ENCODE peak calls at places on chromosomes 13 and 19, in six cellular contexts. One of them, this sample, is unnamed. For H3K27me3 and H3K4me1, the result is how much of the 10 kb centered on the place peaks cover.

GRCh38 chr13:112772929-112773328 is 83.1 kb downstream of the ATP11A start:
- DNase-seq in CD8-positive, alpha-beta memory T cell: no peak
- DNase-seq in K562: no peak
- DNase-seq in adrenal gland: no peak
- DNase-seq in H9: no peak
- DNase-seq in GM23248: no peak
- DNase-seq in this sample: no peak

GRCh38 chr19:2253106-2254051 is 2.8 kb downstream of the JSRP1 start:
- DNase-seq in GM23248: no peak
- DNase-seq in adrenal gland: peak
- DNase-seq in CD8-positive, alpha-beta memory T cell: no peak
- DNase-seq in K562: no peak
- DNase-seq in H9: peak
- DNase-seq in this sample: no peak

GRCh38 chr13:83503424-83503823 is 378.9 kb downstream of the SLITRK1 start:
- DNase-seq in K562: no peak
- DNase-seq in H9: no peak
- DNase-seq in GM23248: peak
- DNase-seq in adrenal gland: no peak
- DNase-seq in CD8-positive, alpha-beta memory T cell: no peak
- DNase-seq in this sample: no peak

GRCh38 chr13:19791953-19792537 is 9.3 kb upstream of the PSPC1 start:
- DNase-seq in K562: peak
- DNase-seq in H9: peak
- DNase-seq in GM23248: no peak
- DNase-seq in CD8-positive, alpha-beta memory T cell: no peak
- DNase-seq in adrenal gland: no peak
- DNase-seq in this sample: no peak

GRCh38 chr19:38031423-38031770 is 124.4 kb downstream of the SIPA1L3 start:
- DNase-seq in CD8-positive, alpha-beta memory T cell: no peak
- DNase-seq in adrenal gland: no peak
- DNase-seq in H9: no peak
- DNase-seq in K562: no peak
- DNase-seq in GM23248: peak
- DNase-seq in this sample: no peak

GRCh38 chr19:18098891-18099622 is 1.5 kb downstream of the MAST3 start:
- DNase-seq in CD8-positive, alpha-beta memory T cell: peak
- DNase-seq in adrenal gland: no peak
- DNase-seq in K562: peak
- DNase-seq in GM23248: peak
- DNase-seq in H9: no peak
- DNase-seq in this sample: no peak

GRCh38 chr13:33115274-33115673 is 99.1 kb downstream of the KL start:
- DNase-seq in H9: no peak
- DNase-seq in CD8-positive, alpha-beta memory T cell: no peak
- DNase-seq in adrenal gland: no peak
- DNase-seq in GM23248: no peak
- DNase-seq in K562: no peak
- DNase-seq in this sample: no peak

GRCh38 chr19:7853760-7854107 is 20.5 kb downstream of the PRR36 start:
- DNase-seq in H9: no peak
- DNase-seq in adrenal gland: no peak
- DNase-seq in GM23248: no peak
- DNase-seq in K562: no peak
- DNase-seq in CD8-positive, alpha-beta memory T cell: no peak
- DNase-seq in this sample: no peak

GRCh38 chr19:56538761-56539263 is at the start of gene ZFP28:
- DNase-seq in CD8-positive, alpha-beta memory T cell: peak
- DNase-seq in K562: no peak
- DNase-seq in adrenal gland: peak
- DNase-seq in H9: peak
- DNase-seq in GM23248: no peak
- DNase-seq in this sample: peak

GRCh38 chr19:56597696-56598095 is 2.6 kb downstream of the ZNF71 start:
- DNase-seq in adrenal gland: no peak
- DNase-seq in CD8-positive, alpha-beta memory T cell: no peak
- DNase-seq in GM23248: peak
- DNase-seq in K562: no peak
- DNase-seq in H9: no peak
- DNase-seq in this sample: no peak

GRCh38 chr13:70255406-70255991 is 147.2 kb upstream of the KLHL1 start:
- DNase-seq in GM23248: no peak
- DNase-seq in K562: no peak
- DNase-seq in CD8-positive, alpha-beta memory T cell: no peak
- DNase-seq in adrenal gland: no peak
- DNase-seq in H9: no peak
- DNase-seq in this sample: no peak

GRCh38 chr13:66353664-66354063 is 876.5 kb downstream of the PCDH9 start:
- DNase-seq in K562: peak
- DNase-seq in adrenal gland: no peak
- DNase-seq in GM23248: no peak
- DNase-seq in CD8-positive, alpha-beta memory T cell: no peak
- DNase-seq in H9: no peak
- DNase-seq in this sample: no peak

GRCh38 chr19:29031216-29031615 is 181.7 kb downstream of the UQCRFS1 start:
- DNase-seq in CD8-positive, alpha-beta memory T cell: no peak
- DNase-seq in adrenal gland: no peak
- DNase-seq in GM23248: no peak
- DNase-seq in H9: no peak
- DNase-seq in K562: no peak
- DNase-seq in this sample: no peak

GRCh38 chr19:1566392-1567115 is 1.6 kb downstream of the MEX3D start:
- DNase-seq in adrenal gland: peak
- DNase-seq in K562: no peak
- DNase-seq in H9: peak
- DNase-seq in GM23248: peak
- DNase-seq in CD8-positive, alpha-beta memory T cell: no peak
- DNase-seq in this sample: peak

GRCh38 chr19:42325896-42326771 is 699 bp downstream of the MEGF8 start:
- DNase-seq in H9: peak
- DNase-seq in K562: peak
- DNase-seq in GM23248: peak
- DNase-seq in CD8-positive, alpha-beta memory T cell: no peak
- DNase-seq in adrenal gland: peak
- DNase-seq in this sample: no peak

GRCh38 chr19:52229524-52229923 is 39.7 kb downstream of the PPP2R1A start:
- DNase-seq in GM23248: no peak
- DNase-seq in CD8-positive, alpha-beta memory T cell: no peak
- DNase-seq in K562: no peak
- DNase-seq in adrenal gland: no peak
- DNase-seq in H9: no peak
- DNase-seq in this sample: peak

GRCh38 chr13:113970810-113971470 is 2.9 kb downstream of the C13orf46 start:
- DNase-seq in GM23248: peak
- DNase-seq in K562: no peak
- DNase-seq in CD8-positive, alpha-beta memory T cell: no peak
- DNase-seq in H9: no peak
- DNase-seq in adrenal gland: no peak
- DNase-seq in this sample: no peak

GRCh38 chr19:16335226-16335625 is 10.6 kb downstream of the KLF2 start:
- DNase-seq in K562: no peak
- DNase-seq in GM23248: no peak
- DNase-seq in adrenal gland: no peak
- DNase-seq in H9: no peak
- DNase-seq in CD8-positive, alpha-beta memory T cell: no peak
- DNase-seq in this sample: no peak

GRCh38 chr19:14674764-14675163 is at the start of gene ADGRE3:
- DNase-seq in CD8-positive, alpha-beta memory T cell: no peak
- DNase-seq in H9: no peak
- DNase-seq in K562: no peak
- DNase-seq in adrenal gland: no peak
- DNase-seq in GM23248: peak
- DNase-seq in this sample: no peak

GRCh38 chr19:14672043-14672872 is 2.4 kb downstream of the ADGRE3 start:
- DNase-seq in adrenal gland: no peak
- DNase-seq in GM23248: no peak
- DNase-seq in H9: no peak
- DNase-seq in K562: no peak
- DNase-seq in CD8-positive, alpha-beta memory T cell: no peak
- DNase-seq in this sample: no peak

GRCh38 chr19:14670408-14670807 is 4.2 kb downstream of the ADGRE3 start:
- DNase-seq in K562: no peak
- DNase-seq in CD8-positive, alpha-beta memory T cell: no peak
- DNase-seq in GM23248: no peak
- DNase-seq in adrenal gland: no peak
- DNase-seq in H9: no peak
- DNase-seq in this sample: no peak

GRCh38 chr19:14673088-14673487 is 1.6 kb downstream of the ADGRE3 start:
- DNase-seq in K562: no peak
- DNase-seq in H9: no peak
- DNase-seq in CD8-positive, alpha-beta memory T cell: no peak
- DNase-seq in adrenal gland: no peak
- DNase-seq in GM23248: no peak
- DNase-seq in this sample: no peak

GRCh38 chr19:14669940-14670339 is 4.7 kb downstream of the ADGRE3 start:
- DNase-seq in GM23248: no peak
- DNase-seq in adrenal gland: no peak
- DNase-seq in CD8-positive, alpha-beta memory T cell: no peak
- DNase-seq in H9: no peak
- DNase-seq in K562: no peak
- DNase-seq in this sample: no peak
- H3K27me3 ChIP-seq in GM23248: under half
- H3K27me3 ChIP-seq in adrenal gland: under half
- H3K27me3 ChIP-seq in CD8-positive, alpha-beta memory T cell: under half
- H3K27me3 ChIP-seq in H9: under half
- H3K27me3 ChIP-seq in K562: under half
- H3K27me3 ChIP-seq in this sample: under half

DNA sequence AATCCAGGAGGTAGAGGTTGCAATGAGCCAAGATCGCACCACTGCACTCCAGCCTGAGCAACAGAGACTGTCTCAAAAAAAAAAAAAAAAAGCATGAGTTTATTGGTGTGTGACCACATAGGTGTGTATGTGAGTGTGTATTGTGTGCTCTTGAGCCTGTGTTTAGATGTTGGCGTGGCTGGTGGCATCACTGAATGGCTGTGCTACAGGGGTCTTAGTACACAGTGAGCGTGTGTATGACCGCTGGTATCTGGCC is 2.5 kb downstream of the SLC1A5 start:
- DNase-seq in GM23248: no peak
- DNase-seq in K562: no peak
- DNase-seq in CD8-positive, alpha-beta memory T cell: no peak
- DNase-seq in adrenal gland: no peak
- DNase-seq in H9: no peak
- DNase-seq in this sample: no peak
- H3K4me1 ChIP-seq in GM23248: under half
- H3K4me1 ChIP-seq in K562: under half
- H3K4me1 ChIP-seq in CD8-positive, alpha-beta memory T cell: under half
- H3K4me1 ChIP-seq in adrenal gland: under half
- H3K4me1 ChIP-seq in H9: under half
- H3K4me1 ChIP-seq in this sample: under half

DNA sequence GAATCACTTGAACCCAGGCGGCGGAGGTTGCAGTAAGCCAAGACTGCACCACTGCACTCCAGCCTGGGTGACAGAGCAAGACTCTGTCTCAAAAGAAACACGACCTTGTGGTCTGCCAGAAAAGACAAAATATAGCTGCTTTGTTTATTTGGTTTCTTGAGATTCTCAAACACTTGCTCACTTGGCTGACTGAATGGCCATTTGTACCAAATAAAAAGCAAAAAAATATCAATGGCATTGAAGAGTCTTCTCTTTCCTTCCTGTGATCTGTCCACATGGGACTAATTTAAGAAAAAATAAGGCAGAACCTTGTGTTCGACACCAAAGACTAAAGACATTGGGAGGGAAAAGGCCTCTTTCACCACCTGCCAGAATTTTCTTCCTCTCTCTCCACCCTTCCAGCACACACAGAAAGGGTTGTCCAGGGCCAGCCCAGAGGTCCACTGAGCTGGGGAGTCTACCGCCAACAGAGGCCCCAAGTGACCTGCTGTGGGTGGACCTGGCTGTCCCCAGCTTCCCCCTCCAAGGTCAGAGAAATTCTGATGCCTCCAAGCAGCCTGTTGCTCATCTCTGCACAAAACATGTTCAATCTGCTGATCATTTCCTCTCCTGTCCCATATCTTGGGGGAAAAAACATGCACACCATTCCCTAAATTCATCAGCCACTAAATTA is 5.9 kb downstream of the BRME1 start:
- DNase-seq in GM23248: peak
- DNase-seq in K562: no peak
- DNase-seq in CD8-positive, alpha-beta memory T cell: no peak
- DNase-seq in H9: no peak
- DNase-seq in adrenal gland: no peak
- DNase-seq in this sample: no peak
- H3K27me3 ChIP-seq in GM23248: under half
- H3K27me3 ChIP-seq in K562: under half
- H3K27me3 ChIP-seq in CD8-positive, alpha-beta memory T cell: under half
- H3K27me3 ChIP-seq in H9: under half
- H3K27me3 ChIP-seq in adrenal gland: under half
- H3K27me3 ChIP-seq in this sample: under half

GRCh38 chr19:45079063-45079910 is at the start of gene GEMIN7:
- DNase-seq in GM23248: peak
- DNase-seq in CD8-positive, alpha-beta memory T cell: peak
- DNase-seq in K562: peak
- DNase-seq in adrenal gland: peak
- DNase-seq in H9: peak
- DNase-seq in this sample: peak

GRCh38 chr19:45076029-45076850 is at the start of gene ZNF296:
- DNase-seq in GM23248: peak
- DNase-seq in CD8-positive, alpha-beta memory T cell: peak
- DNase-seq in K562: peak
- DNase-seq in H9: peak
- DNase-seq in adrenal gland: peak
- DNase-seq in this sample: peak

GRCh38 chr19:45078390-45079062 is 534 bp upstream of the GEMIN7 start:
- DNase-seq in adrenal gland: no peak
- DNase-seq in GM23248: no peak
- DNase-seq in CD8-positive, alpha-beta memory T cell: no peak
- DNase-seq in K562: no peak
- DNase-seq in H9: no peak
- DNase-seq in this sample: no peak

GRCh38 chr19:45075215-45076028 is 856 bp downstream of the ZNF296 start:
- DNase-seq in CD8-positive, alpha-beta memory T cell: peak
- DNase-seq in GM23248: peak
- DNase-seq in K562: peak
- DNase-seq in H9: peak
- DNase-seq in adrenal gland: peak
- DNase-seq in this sample: peak

DNA sequence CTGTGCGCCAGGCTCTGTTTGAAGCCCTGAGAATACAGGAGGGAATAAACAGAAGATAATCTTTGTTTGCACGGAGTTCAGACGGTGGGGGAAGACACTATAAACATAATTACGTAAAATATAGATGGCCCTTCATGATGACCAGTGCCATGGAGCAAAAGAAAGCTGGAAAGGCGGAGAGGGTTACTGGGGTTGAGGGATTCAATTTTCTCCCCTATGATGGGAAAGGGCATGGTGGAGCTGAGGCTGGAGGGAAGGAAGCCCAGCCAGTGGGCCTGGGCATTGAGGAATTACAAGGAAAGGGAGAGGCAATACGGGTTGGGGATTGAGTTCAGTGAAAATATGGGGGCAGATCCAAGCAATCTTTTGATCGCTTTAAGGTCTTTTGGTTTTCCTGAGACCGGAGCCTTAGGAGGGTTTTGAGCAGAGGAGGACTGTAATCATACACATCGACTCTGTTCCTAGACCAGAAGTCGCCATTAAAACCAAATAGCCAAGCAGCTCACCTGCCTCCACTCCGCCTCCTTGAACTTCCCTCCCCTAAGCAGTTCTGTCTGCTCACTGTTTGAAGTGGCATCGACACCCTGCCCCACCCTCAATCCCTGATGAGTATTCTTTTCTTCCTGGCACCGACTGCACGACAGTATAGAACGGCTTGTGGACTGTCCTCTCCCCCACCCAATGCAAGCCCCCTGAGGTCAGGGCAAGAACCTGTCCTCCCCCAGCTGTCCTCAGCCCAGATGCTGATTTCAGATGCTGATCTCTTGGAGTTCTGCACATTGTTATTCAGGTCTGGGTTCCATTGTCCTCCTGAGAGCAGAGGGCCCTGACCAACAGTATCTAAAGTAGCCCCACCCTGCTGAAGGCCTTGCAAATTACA is 813 bp upstream of the ZNF296 start:
- DNase-seq in GM23248: no peak
- DNase-seq in K562: peak
- DNase-seq in adrenal gland: no peak
- DNase-seq in CD8-positive, alpha-beta memory T cell: no peak
- DNase-seq in H9: peak
- DNase-seq in this sample: no peak
- H3K4me1 ChIP-seq in GM23248: under half
- H3K4me1 ChIP-seq in K562: under half
- H3K4me1 ChIP-seq in adrenal gland: under half
- H3K4me1 ChIP-seq in CD8-positive, alpha-beta memory T cell: under half
- H3K4me1 ChIP-seq in H9: under half
- H3K4me1 ChIP-seq in this sample: under half